ENCODE peak calls at places on chromosomes 5 and 9, in eight cellular contexts. X is GM12865; B is activated CD4-positive, alpha-beta T cell treated with anti-CD3 and anti-CD28 coated beads for 1 hour; F is lower leg skin; L is stimulated activated CD8-positive, alpha-beta memory T cell treated with anti-CD3 and anti-CD28 coated beads, Interleukin-7, amount 100 ng/mL, for 48 hours; N is neural progenitor cell; T is hepatic stellate cell; Y is NCI-H524. D is an unnamed sample.

GRCh38 chr5:177327539-177328522 is 16.1 kb upstream of the MXD3 start:
- DNase-seq in F (no peak), Y (no peak), B (no peak), L (no peak), X (no peak), N (no peak), T (no peak), D (no peak)

GRCh38 chr5:87246046-87246445 is 21.6 kb upstream of the RASA1 start:
- DNase-seq in B (no peak), X (no peak), Y (peak; percentile 31), N (no peak), T (no peak), F (no peak), L (no peak), D (no peak)

GRCh38 chr5:118857700-118858099 is 130.6 kb downstream of the DTWD2 start:
- DNase-seq in T (no peak), X (no peak), F (no peak), Y (no peak), N (no peak), L (no peak), B (no peak), D (no peak)

GRCh38 chr9:126393876-126394275 is 67.2 kb downstream of the MVB12B start:
- DNase-seq in F (no peak), T (no peak), L (no peak), N (no peak), X (no peak), B (no peak), Y (no peak), D (no peak)

GRCh38 chr5:22505891-22506290 is 347.3 kb downstream of the CDH12 start:
- DNase-seq in B (no peak), Y (no peak), N (no peak), T (no peak), F (no peak), X (no peak), L (no peak), D (no peak)

GRCh38 chr9:111429175-111429574 is 55.0 kb downstream of the ECPAS start:
- DNase-seq in T (no peak), N (no peak), B (no peak), X (no peak), L (no peak), F (no peak), Y (no peak), D (no peak)

GRCh38 chr5:107464876-107465275 is 205.9 kb downstream of the EFNA5 start:
- DNase-seq in Y (no peak), L (no peak), X (no peak), B (no peak), F (no peak), N (no peak), T (no peak), D (no peak)

GRCh38 chr9:37433754-37434435 is 11.4 kb downstream of the GRHPR start:
- DNase-seq in Y (no peak), L (no peak), T (no peak), F (no peak), B (no peak), N (peak; percentile 63), X (no peak), D (no peak)

GRCh38 chr5:759111-759741 is 25.3 kb downstream of the ZDHHC11B start:
- DNase-seq in Y (no peak), T (peak; percentile 53), X (no peak), L (no peak), B (peak; percentile 40), F (peak; percentile 68), N (peak; percentile 43), D (peak; percentile 83)

GRCh38 chr9:37337301-37337905 is 85.1 kb upstream of the GRHPR start:
- DNase-seq in X (peak; percentile 45), L (no peak), B (no peak), T (no peak), F (no peak), N (no peak), Y (no peak), D (no peak)

GRCh38 chr9:90054810-90055209 is 450.0 kb downstream of the GADD45G start:
- DNase-seq in N (no peak), B (no peak), T (no peak), Y (no peak), X (no peak), F (no peak), L (no peak), D (no peak)

GRCh38 chr9:91820949-91821880 is 128.8 kb downstream of the ROR2 start:
- DNase-seq in X (no peak), B (no peak), Y (no peak), F (no peak), N (no peak), T (no peak), L (no peak), D (no peak)

GRCh38 chr5:31854625-31855526 is 215.9 kb downstream of the PDZD2 start:
- DNase-seq in N (peak; percentile 83), Y (peak; percentile 91), T (peak; percentile 17), X (no peak), B (peak; percentile 19), L (no peak), F (peak; percentile 21), D (no peak)

GRCh38 chr5:10301266-10301665 is 6.4 kb downstream of the CMBL start:
- DNase-seq in T (no peak), L (no peak), B (no peak), X (no peak), F (no peak), Y (no peak), N (no peak), D (no peak)

GRCh38 chr9:137241490-137242328 is 622 bp downstream of the TUBB4B start:
- DNase-seq in Y (peak; percentile 82), N (peak; percentile 67), F (peak; percentile 57), B (peak; percentile 67), X (peak; percentile 58), L (peak; percentile 49), T (peak; percentile 81), D (no peak)

GRCh38 chr5:38789134-38789533 is 56.7 kb upstream of the OSMR start:
- DNase-seq in T (no peak), B (no peak), L (no peak), X (no peak), N (no peak), F (no peak), Y (no peak), D (no peak)

GRCh38 chr5:51657340-51658240 is 274.3 kb downstream of the ISL1 start:
- DNase-seq in T (no peak), B (no peak), F (no peak), Y (peak; percentile 47), L (no peak), X (no peak), N (no peak), D (no peak)

GRCh38 chr9:94945191-94946144 is 219.0 kb downstream of the AOPEP start:
- DNase-seq in L (no peak), F (no peak), N (no peak), X (no peak), B (no peak), T (peak; percentile 81), Y (peak; percentile 59), D (no peak)

GRCh38 chr9:95425910-95426551 is 90.7 kb downstream of the PTCH1 start:
- DNase-seq in N (peak; percentile 44), Y (peak; percentile 44), L (no peak), F (no peak), X (peak; percentile 24), T (peak; percentile 51), B (no peak), D (peak; percentile 24)

GRCh38 chr5:71922584-71923106 is 184.6 kb upstream of the MAP1B start:
- DNase-seq in T (no peak), B (no peak), F (no peak), N (no peak), L (no peak), Y (peak; percentile 4), X (peak; percentile 7), D (no peak)

GRCh38 chr9:2066312-2067273 is 51.4 kb downstream of the SMARCA2 start:
- DNase-seq in Y (peak; percentile 11), T (peak; percentile 12), F (no peak), N (peak; percentile 54), B (no peak), X (no peak), L (no peak), D (peak; percentile 17)

GRCh38 chr5:148347706-148348105 is 12.3 kb downstream of the SPINK9 start:
- DNase-seq in B (no peak), Y (no peak), L (no peak), F (no peak), T (no peak), X (no peak), N (no peak), D (no peak)

GRCh38 chr5:308672-309271 is 12.7 kb upstream of the AHRR start:
- DNase-seq in N (peak; percentile 26), B (no peak), X (no peak), Y (no peak), F (no peak), L (no peak), T (no peak), D (no peak)

GRCh38 chr5:148002471-148002870 is 61.3 kb upstream of the SPINK5 start:
- DNase-seq in L (no peak), X (no peak), F (no peak), N (no peak), Y (no peak), B (no peak), T (no peak), D (no peak)

GRCh38 chr5:56557198-56557597 is 258.2 kb upstream of the MAP3K1 start:
- DNase-seq in L (no peak), T (no peak), F (no peak), X (no peak), B (no peak), Y (no peak), N (no peak), D (no peak)

GRCh38 chr9:91421987-91422765 is 1.5 kb downstream of the NFIL3 start:
- DNase-seq in L (no peak), N (no peak), X (no peak), B (no peak), T (peak; percentile 43), F (peak; percentile 16), Y (peak; percentile 42), D (no peak)

GRCh38 chr9:83744206-83744605 is 36.4 kb upstream of the UBQLN1 start:
- DNase-seq in T (no peak), L (no peak), N (no peak), X (no peak), Y (no peak), B (no peak), F (no peak), D (no peak)

GRCh38 chr9:90432951-90433350 is 209.7 kb downstream of the DIRAS2 start:
- DNase-seq in T (no peak), B (no peak), F (no peak), Y (peak; percentile 43), L (no peak), N (no peak), X (no peak), D (no peak)

GRCh38 chr5:43926923-43927322 is 323.9 kb downstream of the NNT start:
- DNase-seq in L (no peak), N (peak; percentile 3), F (no peak), Y (no peak), X (no peak), B (no peak), T (no peak), D (no peak)

GRCh38 chr5:124343451-124343867 is 403.0 kb downstream of the ZNF608 start:
- DNase-seq in Y (no peak), B (no peak), L (no peak), N (no peak), F (peak; percentile 15), T (peak; percentile 51), X (no peak), D (no peak)

GRCh38 chr9:13901176-13901575 is 412.8 kb downstream of the NFIB start:
- DNase-seq in N (no peak), L (no peak), X (no peak), B (no peak), Y (no peak), T (no peak), F (no peak), D (no peak)

GRCh38 chr5:36054646-36055045 is 12.0 kb downstream of the UGT3A2 start:
- DNase-seq in F (no peak), L (no peak), Y (peak; percentile 52), X (no peak), N (no peak), T (no peak), B (no peak), D (peak; percentile 95)

GRCh38 chr9:91864372-91864771 is 85.7 kb downstream of the ROR2 start:
- DNase-seq in L (no peak), X (no peak), T (no peak), F (no peak), Y (no peak), N (no peak), B (no peak), D (no peak)

GRCh38 chr5:62178258-62178657 is 127.7 kb upstream of the KIF2A start:
- DNase-seq in Y (no peak), B (no peak), L (no peak), N (no peak), X (no peak), T (no peak), F (no peak), D (no peak)

D was measured in Jurkat, Clone E6-1.